ENCODE peak calls at places on chromosome 3, in six cellular contexts. J is GM23248, Z is hepatocyte, Y is HCT116, A is neural progenitor cell, V is IMR-90. P is an unnamed sample. For H4K20me1, the result is how much of the 10 kb centered on the place peaks cover.

GRCh38 chr3:176106380-176106779 is 1090.9 kb downstream of the TBL1XR1 start:
- DNase-seq in J (peak), Z (no peak), Y (no peak), A (no peak), V (peak), P (no peak)

GRCh38 chr3:74639681-74640080 is 25.2 kb upstream of the CNTN3 start:
- DNase-seq in J (peak), Z (no peak), Y (no peak), A (no peak), V (peak), P (no peak)

GRCh38 chr3:64103131-64103530 is 79.8 kb upstream of the PSMD6 start:
- DNase-seq in J (no peak), Z (no peak), Y (no peak), A (no peak), V (no peak), P (no peak)

GRCh38 chr3:22835041-22835440 is 368.1 kb upstream of the UBE2E2 start:
- DNase-seq in J (peak), Z (peak), Y (no peak), A (no peak), V (no peak), P (no peak)

GRCh38 chr3:171383206-171384018 is 76.8 kb downstream of the TNIK start:
- DNase-seq in J (peak), Z (no peak), Y (no peak), A (peak), V (peak), P (no peak)

GRCh38 chr3:59563072-59563605 is 513.3 kb upstream of the CFAP20DC start:
- DNase-seq in J (peak), Z (no peak), Y (no peak), A (no peak), V (peak), P (no peak)

GRCh38 chr3:113914646-113915045 is 33.2 kb upstream of the ZDHHC23 start:
- DNase-seq in J (peak), Z (no peak), Y (no peak), A (no peak), V (peak), P (no peak)

GRCh38 chr3:149843502-149843901 is 30.5 kb downstream of the RNF13 start:
- DNase-seq in J (no peak), Z (no peak), Y (no peak), A (no peak), V (no peak), P (no peak)

GRCh38 chr3:186121968-186122367 is 13.1 kb upstream of the ETV5 start:
- DNase-seq in J (no peak), Z (no peak), Y (no peak), A (no peak), V (no peak), P (no peak)

GRCh38 chr3:35028157-35028556 is 611.2 kb upstream of the ARPP21 start:
- DNase-seq in J (no peak), Z (no peak), Y (no peak), A (no peak), V (no peak), P (no peak)

GRCh38 chr3:49498239-49498638 is 28.2 kb downstream of the DAG1 start:
- DNase-seq in J (no peak), Z (no peak), Y (no peak), A (no peak), V (no peak), P (no peak)

GRCh38 chr3:11774296-11774877 is 72.3 kb downstream of the TAMM41 start:
- DNase-seq in J (peak), Z (peak), Y (peak), A (peak), V (peak), P (peak)

GRCh38 chr3:11775493-11775892 is 71.2 kb downstream of the TAMM41 start:
- DNase-seq in J (no peak), Z (no peak), Y (no peak), A (no peak), V (no peak), P (no peak)

GRCh38 chr3:11780341-11780740 is 66.3 kb downstream of the TAMM41 start:
- DNase-seq in J (no peak), Z (no peak), Y (no peak), A (no peak), V (no peak), P (no peak)

GRCh38 chr3:11776346-11776745 is 70.3 kb downstream of the TAMM41 start:
- DNase-seq in J (no peak), Z (no peak), Y (no peak), A (no peak), V (no peak), P (no peak)

GRCh38 chr3:11778248-11778647 is 68.4 kb downstream of the TAMM41 start:
- DNase-seq in J (no peak), Z (no peak), Y (no peak), A (no peak), V (no peak), P (no peak)
- H3K27ac ChIP-seq in J (no peak), Z (no peak), Y (no peak), A (no peak), V (no peak), P (no peak)

GRCh38 chr3:159787191-159787590 is 201.4 kb upstream of the IL12A start:
- DNase-seq in J (peak), Z (peak), Y (peak), A (no peak), V (peak), P (no peak)
- H4K20me1 ChIP-seq in J (under half), Z (under half), Y (under half), A (under half), V (under half), P (under half)

GRCh38 chr3:177831361-177831760 is 634.1 kb upstream of the TBL1XR1 start:
- DNase-seq in J (peak), Z (no peak), Y (no peak), A (no peak), V (no peak), P (no peak)
- H3K27ac ChIP-seq in J (no peak), Z (peak), Y (no peak), A (no peak), V (no peak), P (no peak)

GRCh38 chr3:42143440-42143839 is 52.3 kb downstream of the TRAK1 start:
- DNase-seq in J (no peak), Z (no peak), Y (no peak), A (no peak), V (no peak), P (no peak)

GRCh38 chr3:42148086-42148842 is 57.1 kb downstream of the TRAK1 start:
- DNase-seq in J (no peak), Z (no peak), Y (no peak), A (no peak), V (no peak), P (peak)

GRCh38 chr3:42140665-42141203 is 49.6 kb downstream of the TRAK1 start:
- DNase-seq in J (no peak), Z (no peak), Y (no peak), A (no peak), V (no peak), P (no peak)

GRCh38 chr3:42139740-42140453 is 48.7 kb downstream of the TRAK1 start:
- DNase-seq in J (no peak), Z (no peak), Y (no peak), A (no peak), V (no peak), P (no peak)

DNA sequence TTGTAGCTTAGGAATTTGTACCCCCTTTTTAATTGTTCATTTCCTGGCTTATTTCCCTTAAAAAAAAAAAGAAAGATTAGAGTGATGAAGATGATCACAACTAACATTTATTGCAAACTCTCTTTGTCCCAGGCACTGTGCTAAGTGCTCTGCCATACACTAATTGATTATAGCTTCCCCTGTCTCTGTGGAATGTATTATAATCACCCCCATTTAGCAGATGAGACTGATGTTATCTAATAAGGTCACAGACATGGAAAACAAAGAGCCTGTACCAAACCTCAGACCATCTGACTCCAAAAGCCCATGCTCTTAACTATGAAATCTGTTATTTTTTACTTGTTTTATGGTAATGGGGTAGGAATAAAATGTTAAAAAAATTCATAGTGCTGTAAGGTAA is 53.1 kb downstream of the TRAK1 start:
- DNase-seq in J (no peak), Z (no peak), Y (no peak), A (no peak), V (no peak), P (no peak)
- H4K20me1 ChIP-seq in J (under half), Z (under half), Y (under half), A (under half), V (under half), P (under half)

DNA sequence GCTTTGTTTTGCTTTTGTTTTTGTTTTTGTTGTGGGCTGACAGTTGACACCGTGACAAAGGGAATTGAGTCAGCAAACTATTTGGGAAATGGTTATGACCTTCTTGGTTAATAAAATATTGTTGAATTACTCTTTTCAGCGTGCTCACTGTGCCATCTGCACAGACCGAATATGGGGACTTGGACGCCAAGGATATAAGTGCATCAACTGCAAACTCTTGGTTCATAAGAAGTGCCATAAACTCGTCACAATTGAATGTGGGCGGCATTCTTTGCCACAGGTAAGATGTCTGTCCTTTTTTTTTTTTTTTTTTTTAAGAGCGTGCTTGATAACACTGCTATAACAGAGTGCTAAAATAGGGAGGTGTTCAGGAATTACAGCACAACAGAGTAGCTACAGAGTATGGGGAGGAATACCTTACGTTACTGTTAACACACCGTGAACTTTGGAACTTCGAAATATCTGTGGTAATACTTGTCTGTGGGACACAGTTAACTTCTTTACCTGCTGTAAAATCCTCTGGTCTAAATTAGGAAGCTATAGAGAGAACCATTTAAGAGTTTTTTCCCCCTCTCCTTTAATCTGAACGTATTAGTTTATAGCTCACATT is 48.2 kb downstream of the PRKCI start:
- DNase-seq in J (no peak), Z (peak), Y (no peak), A (no peak), V (no peak), P (no peak)
- H3K27ac ChIP-seq in J (no peak), Z (peak), Y (no peak), A (no peak), V (no peak), P (no peak)

GRCh38 chr3:4498446-4498845 is 5.3 kb downstream of the ITPR1 start:
- DNase-seq in J (no peak), Z (no peak), Y (no peak), A (no peak), V (no peak), P (no peak)
- H4K20me1 ChIP-seq in J (under half), Z (under half), Y (under half), A (under half), V (under half), P (under half)

DNA sequence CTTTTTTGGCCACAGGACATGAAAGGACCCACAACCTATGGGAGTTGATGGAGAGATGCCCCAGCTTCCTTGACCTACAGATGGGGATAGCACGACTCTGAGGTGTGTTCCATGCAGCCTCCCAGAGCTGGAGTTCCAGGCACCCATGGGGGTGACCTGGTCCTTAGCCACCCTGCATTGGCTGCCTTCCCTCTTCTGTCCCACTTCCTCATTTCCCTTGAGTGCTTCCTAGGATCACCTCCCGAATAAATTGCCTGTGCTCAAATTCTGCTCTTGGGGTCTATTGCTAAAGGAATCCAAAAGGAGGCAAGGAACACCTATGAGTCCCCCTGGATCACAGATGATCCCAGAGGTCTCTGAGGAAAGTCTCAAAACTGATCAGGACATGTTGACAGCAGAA is 24.7 kb upstream of the VIPR1 start:
- DNase-seq in J (no peak), Z (no peak), Y (no peak), A (no peak), V (no peak), P (no peak)
- H3K27ac ChIP-seq in J (no peak), Z (no peak), Y (no peak), A (no peak), V (no peak), P (no peak)

GRCh38 chr3:42162462-42162861 is 71.3 kb downstream of the TRAK1 start:
- DNase-seq in J (no peak), Z (no peak), Y (no peak), A (no peak), V (no peak), P (no peak)

GRCh38 chr3:42157915-42158538 is 66.9 kb downstream of the TRAK1 start:
- DNase-seq in J (no peak), Z (no peak), Y (no peak), A (no peak), V (peak), P (no peak)

GRCh38 chr3:42159147-42159546 is 68.0 kb downstream of the TRAK1 start:
- DNase-seq in J (no peak), Z (no peak), Y (no peak), A (no peak), V (no peak), P (no peak)

GRCh38 chr3:42161050-42161935 is 70.1 kb downstream of the TRAK1 start:
- DNase-seq in J (peak), Z (no peak), Y (no peak), A (no peak), V (peak), P (no peak)

DNA sequence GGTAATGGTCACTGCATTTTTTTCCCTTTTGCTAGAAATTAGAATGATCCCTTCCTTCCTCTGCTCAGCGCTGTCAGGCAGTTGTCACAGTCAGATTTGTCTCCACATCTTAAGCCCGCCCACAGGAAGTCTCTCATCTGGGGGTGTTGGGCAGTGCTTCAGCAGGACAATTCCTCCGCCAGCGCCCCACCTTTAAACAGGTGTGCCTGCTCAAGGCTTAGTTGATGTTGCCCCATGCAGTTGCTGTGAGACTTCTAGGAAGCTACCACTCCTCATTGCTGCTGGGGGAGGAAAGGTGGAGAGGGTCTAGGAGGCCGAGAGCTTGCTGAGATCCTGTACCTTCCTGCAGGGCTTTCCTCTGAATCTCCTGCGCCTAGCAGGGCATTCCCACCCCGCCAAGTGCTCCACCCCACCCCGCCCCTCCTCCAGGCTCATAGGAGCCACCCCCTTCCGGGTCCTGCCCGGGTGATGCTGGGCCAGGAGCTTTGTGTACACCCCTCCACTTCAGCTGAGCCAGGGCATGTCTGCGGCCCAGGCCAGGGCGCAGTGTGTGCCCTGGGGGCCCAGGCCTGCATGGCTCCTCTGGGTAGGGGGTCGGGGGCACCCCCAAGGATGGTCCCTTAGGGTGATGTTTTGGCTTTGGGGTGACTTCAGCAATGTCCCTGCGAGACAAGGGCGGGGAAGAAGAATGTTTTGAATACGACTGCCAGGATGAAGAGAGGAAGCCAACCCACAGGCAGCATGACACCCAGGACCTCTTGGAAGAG is 68.7 kb downstream of the TRAK1 start:
- DNase-seq in J (peak), Z (peak), Y (peak), A (peak), V (no peak), P (peak)
- H4K20me1 ChIP-seq in J (under half), Z (under half), Y (under half), A (under half), V (under half), P (under half)

GRCh38 chr3:115958531-115958930 is 335.2 kb downstream of the GAP43 start:
- DNase-seq in J (no peak), Z (no peak), Y (no peak), A (no peak), V (no peak), P (no peak)

GRCh38 chr3:115961390-115961789 is 338.1 kb downstream of the GAP43 start:
- DNase-seq in J (peak), Z (no peak), Y (no peak), A (no peak), V (no peak), P (no peak)

DNA sequence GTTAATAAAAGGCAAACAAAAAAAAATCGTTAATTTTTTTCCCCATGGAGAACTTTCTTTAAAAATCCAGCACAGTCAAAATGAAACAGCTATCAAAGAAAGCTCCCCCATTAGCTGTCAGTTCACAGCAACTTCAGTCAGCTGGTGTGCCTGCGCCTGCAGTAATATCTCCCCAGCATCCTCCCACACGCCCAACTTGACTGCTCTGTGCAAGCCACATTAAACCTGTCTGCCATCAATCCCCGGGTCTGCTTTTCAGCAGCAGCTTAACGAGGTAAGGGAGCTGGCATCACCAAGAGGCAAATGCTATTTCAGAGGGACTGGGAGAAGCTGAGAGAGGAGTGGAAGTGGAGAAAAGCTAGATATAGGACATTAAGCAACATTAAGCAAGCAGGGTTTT is 337.5 kb downstream of the GAP43 start:
- DNase-seq in J (peak), Z (no peak), Y (no peak), A (no peak), V (no peak), P (no peak)
- H3K27ac ChIP-seq in J (no peak), Z (no peak), Y (no peak), A (no peak), V (no peak), P (no peak)

P was measured in OCI-LY7.